ENCODE peak calls at places on chromosomes 16 and 17, in six cellular contexts. B is stimulated activated CD8-positive, alpha-beta memory T cell treated with anti-CD3 and anti-CD28 coated beads, Interleukin-4, amount 100 ng/mL, for 1 hour; E is skeletal muscle cell; W is HFFc6; O is NCI-H1092; H is breast epithelium. P is an unnamed sample.

GRCh38 chr16:6428861-6429260 is 903.8 kb upstream of the RBFOX1 start:
- DNase-seq in W (no peak), O (no peak), E (no peak), H (no peak), B (no peak), P (no peak)

GRCh38 chr16:30805370-30806169 is 18.6 kb upstream of the ZNF629 start:
- DNase-seq in B (peak), W (peak), O (peak), E (no peak), H (peak), P (no peak)

GRCh38 chr17:57954421-57955182 is 610 bp downstream of the CUEDC1 start:
- DNase-seq in B (no peak), W (peak), H (no peak), O (peak), E (no peak), P (no peak)

GRCh38 chr16:22357635-22357971 is 16.8 kb downstream of the CDR2 start:
- DNase-seq in H (no peak), W (no peak), B (no peak), O (no peak), E (no peak), P (no peak)

GRCh38 chr17:21196126-21196525 is 17.8 kb downstream of the TMEM11 start:
- DNase-seq in E (no peak), B (no peak), O (no peak), H (no peak), W (no peak), P (no peak)

GRCh38 chr16:84013787-84014569 is 28.6 kb downstream of the SLC38A8 start:
- DNase-seq in B (no peak), H (peak), O (no peak), E (no peak), W (peak), P (peak)

GRCh38 chr16:12419151-12419550 is 384.5 kb downstream of the CPPED1 start:
- DNase-seq in H (no peak), O (no peak), E (no peak), W (no peak), B (no peak), P (no peak)

GRCh38 chr16:29820271-29820701 is at the start of gene MVP:
- DNase-seq in H (no peak), O (no peak), E (no peak), W (peak), B (no peak), P (no peak)

P was measured in HS-27A.